ENCODE peak calls at places on chromosomes 6 and 20, in seven cellular contexts. C is activated T-cell treated with anti-CD3 and anti-CD28 coated beads for 24 hours, K is AG04449, Q is cardiac muscle cell, V is NCI-H1092, O is hippocampal formation, A is A172. U is an unnamed sample.

GRCh38 chr6:7707787-7708186 is 18.1 kb upstream of the BMP6 start:
- DNase-seq in O (no peak), Q (peak), K (peak), A (no peak), C (no peak), V (no peak), U (no peak)

GRCh38 chr6:53794073-53794719 is 609 bp upstream of the LRRC1 start:
- DNase-seq in V (no peak), K (no peak), A (peak), Q (peak), C (peak), O (peak), U (peak)

GRCh38 chr6:75211920-75212590 is 6.2 kb upstream of the COL12A1 start:
- DNase-seq in A (no peak), K (no peak), Q (no peak), V (no peak), O (no peak), C (no peak), U (no peak)

GRCh38 chr20:53070714-53071392 is 98.7 kb downstream of the TSHZ2 start:
- DNase-seq in Q (no peak), V (no peak), C (peak), O (no peak), K (no peak), A (peak), U (peak)

GRCh38 chr6:97322811-97323210 is 39.8 kb upstream of the MMS22L start:
- DNase-seq in A (peak), K (peak), O (no peak), V (no peak), Q (no peak), C (no peak), U (no peak)

GRCh38 chr6:141307309-141307998 is 825.3 kb upstream of the GJE1 start:
- DNase-seq in O (no peak), A (peak), Q (no peak), K (no peak), V (no peak), C (peak), U (no peak)

GRCh38 chr20:50182336-50182735 is 8.3 kb upstream of the CEBPB start:
- DNase-seq in A (no peak), V (no peak), C (no peak), Q (no peak), O (no peak), K (no peak), U (no peak)

GRCh38 chr6:85673198-85674139 is 30.8 kb upstream of the SYNCRIP start:
- DNase-seq in K (no peak), A (no peak), O (no peak), C (no peak), Q (no peak), V (no peak), U (no peak)